ENCODE peak calls at places on chromosomes 2 and 18, in ten cellular contexts. P, W, J, G, Y, X, U, L, I and A are unnamed samples.

GRCh38 chr18:54647176-54647575 is 56.1 kb downstream of the DYNAP start:
- DNase-seq in P (peak; percentile 53), W (peak; percentile 41), J (no peak), G (no peak), Y (peak; percentile 4), X (no peak), U (no peak), L (peak; percentile 66), I (no peak), A (peak; percentile 17)

GRCh38 chr2:950627-950992 is at the start of gene SNTG2:
- DNase-seq in P (peak; percentile 79), W (no peak), J (peak; percentile 22), G (no peak), Y (no peak), X (peak; percentile 10), U (peak; percentile 45), L (no peak), I (no peak), A (peak; percentile 80)

GRCh38 chr2:74740395-74741075 is 86.5 kb downstream of the SEMA4F start:
- DNase-seq in P (no peak), W (peak; percentile 91), J (no peak), G (peak; percentile 70), Y (peak; percentile 96), X (peak; percentile 81), U (no peak), L (peak; percentile 98), I (peak; percentile 99), A (no peak)

GRCh38 chr2:239378918-239379640 is 21.7 kb downstream of the HDAC4 start:
- DNase-seq in P (no peak), W (no peak), J (no peak), G (no peak), Y (no peak), X (no peak), U (no peak), L (no peak), I (no peak), A (no peak)

GRCh38 chr2:9230881-9231280 is 24.3 kb downstream of the ASAP2 start:
- DNase-seq in P (no peak), W (no peak), J (no peak), G (no peak), Y (no peak), X (no peak), U (no peak), L (peak; percentile 39), I (no peak), A (no peak)

GRCh38 chr2:134107402-134107801 is 146.5 kb upstream of the MGAT5 start:
- DNase-seq in P (peak; percentile 71), W (no peak), J (no peak), G (no peak), Y (no peak), X (no peak), U (no peak), L (no peak), I (no peak), A (no peak)

GRCh38 chr2:230879271-230879882 is 14.6 kb downstream of the ITM2C start:
- DNase-seq in P (no peak), W (no peak), J (no peak), G (no peak), Y (no peak), X (no peak), U (no peak), L (no peak), I (no peak), A (no peak)

GRCh38 chr2:64943387-64944150 is 45.6 kb upstream of the SLC1A4 start:
- DNase-seq in P (no peak), W (peak; percentile 36), J (no peak), G (peak; percentile 31), Y (peak; percentile 19), X (peak; percentile 97), U (no peak), L (peak; percentile 98), I (peak; percentile 38), A (no peak)

GRCh38 chr18:79335833-79336360 is 59.8 kb upstream of the NFATC1 start:
- DNase-seq in P (no peak), W (no peak), J (no peak), G (no peak), Y (no peak), X (no peak), U (no peak), L (no peak), I (no peak), A (no peak)

GRCh38 chr2:232456296-232457120 is 555 bp downstream of the ALPI start:
- DNase-seq in P (no peak), W (no peak), J (no peak), G (no peak), Y (no peak), X (no peak), U (no peak), L (no peak), I (no peak), A (no peak)

GRCh38 chr2:207255565-207255964 is 89.8 kb upstream of the KLF7 start:
- DNase-seq in P (no peak), W (no peak), J (no peak), G (no peak), Y (no peak), X (no peak), U (no peak), L (no peak), I (no peak), A (no peak)

GRCh38 chr2:137047369-137047768 is 282.0 kb downstream of the THSD7B start:
- DNase-seq in P (no peak), W (no peak), J (no peak), G (no peak), Y (no peak), X (no peak), U (no peak), L (no peak), I (no peak), A (no peak)

GRCh38 chr2:137056704-137057103 is 291.4 kb downstream of the THSD7B start:
- DNase-seq in P (no peak), W (no peak), J (no peak), G (no peak), Y (no peak), X (no peak), U (no peak), L (peak; percentile 8), I (no peak), A (peak; percentile 2)

GRCh38 chr2:137049518-137049917 is 284.2 kb downstream of the THSD7B start:
- DNase-seq in P (no peak), W (no peak), J (no peak), G (no peak), Y (no peak), X (no peak), U (no peak), L (no peak), I (no peak), A (no peak)

GRCh38 chr2:137048455-137048854 is 283.1 kb downstream of the THSD7B start:
- DNase-seq in P (no peak), W (no peak), J (no peak), G (no peak), Y (no peak), X (no peak), U (no peak), L (no peak), I (no peak), A (no peak)

GRCh38 chr2:137050949-137051348 is 285.6 kb downstream of the THSD7B start:
- DNase-seq in P (peak; percentile 19), W (no peak), J (no peak), G (no peak), Y (no peak), X (no peak), U (no peak), L (peak; percentile 43), I (no peak), A (no peak)
- TF ChIP-seq CTCF in P (peak; percentile 55), W (no peak), J (no peak), G (no peak), Y (no peak), X (no peak), U (peak; percentile 54), L (peak; percentile 20), I (peak; percentile 51), A (peak; percentile 43)

DNA sequence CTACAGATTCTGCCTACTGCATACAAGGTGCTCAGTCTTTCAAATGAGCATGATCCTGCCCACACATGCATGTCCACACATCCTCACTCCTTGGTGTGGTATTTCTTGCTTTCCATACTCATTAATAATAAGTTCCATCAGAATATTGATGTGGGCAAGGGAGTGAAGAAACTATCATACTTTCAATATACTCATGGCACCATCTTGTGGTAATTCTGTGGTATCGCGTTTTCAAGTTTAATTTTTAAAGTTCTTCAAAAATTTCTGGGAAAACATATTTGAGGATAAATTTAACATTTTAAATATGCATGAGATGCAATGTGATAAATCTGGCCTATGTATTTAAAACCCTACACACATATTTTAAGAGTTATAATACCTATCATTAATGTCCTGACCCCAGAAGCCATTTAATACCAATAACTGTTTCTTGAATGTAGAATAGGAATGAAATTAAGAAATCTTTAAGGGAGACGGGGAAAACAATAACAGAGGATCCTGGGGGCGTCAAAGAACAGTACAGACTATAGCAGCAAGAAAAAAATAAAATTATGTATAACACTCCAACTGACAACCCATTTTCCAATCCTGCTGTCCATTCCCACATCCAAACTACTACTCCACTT is 110.1 kb downstream of the ZNF385B start:
- DNase-seq in P (peak; percentile 26), W (peak; percentile 60), J (no peak), G (no peak), Y (peak; percentile 47), X (no peak), U (no peak), L (peak; percentile 32), I (peak; percentile 37), A (no peak)
- TF ChIP-seq CTCF in P (peak; percentile 80), W (peak; percentile 54), J (peak; percentile 42), G (peak; percentile 41), Y (peak; percentile 81), X (peak; percentile 81), U (peak; percentile 86), L (peak; percentile 66), I (peak; percentile 90), A (peak; percentile 63)

DNA sequence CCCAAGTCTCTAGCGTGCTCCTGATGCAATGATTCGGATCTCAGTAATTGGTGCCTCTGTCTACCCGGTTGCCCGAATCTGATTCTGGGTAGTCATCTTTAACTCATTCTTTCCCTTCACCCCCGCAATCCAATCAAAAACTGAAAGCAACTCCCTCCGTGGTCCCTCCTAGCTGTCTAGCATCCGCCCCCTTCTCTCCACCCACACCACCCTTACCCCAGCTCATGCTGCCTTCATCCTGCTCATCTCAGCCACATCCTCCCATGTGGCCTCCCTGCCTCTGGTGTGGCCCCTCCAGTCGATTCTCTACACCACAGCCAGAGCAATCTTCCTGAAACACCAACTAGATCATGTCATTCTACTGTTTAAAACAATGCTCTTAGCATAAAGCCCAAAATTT is 62.3 kb downstream of the TTC32 start:
- DNase-seq in P (no peak), W (no peak), J (no peak), G (no peak), Y (no peak), X (no peak), U (no peak), L (no peak), I (no peak), A (no peak)
- TF ChIP-seq CTCF in P (no peak), W (no peak), J (no peak), G (no peak), Y (no peak), X (no peak), U (no peak), L (no peak), I (no peak), A (no peak)

DNA sequence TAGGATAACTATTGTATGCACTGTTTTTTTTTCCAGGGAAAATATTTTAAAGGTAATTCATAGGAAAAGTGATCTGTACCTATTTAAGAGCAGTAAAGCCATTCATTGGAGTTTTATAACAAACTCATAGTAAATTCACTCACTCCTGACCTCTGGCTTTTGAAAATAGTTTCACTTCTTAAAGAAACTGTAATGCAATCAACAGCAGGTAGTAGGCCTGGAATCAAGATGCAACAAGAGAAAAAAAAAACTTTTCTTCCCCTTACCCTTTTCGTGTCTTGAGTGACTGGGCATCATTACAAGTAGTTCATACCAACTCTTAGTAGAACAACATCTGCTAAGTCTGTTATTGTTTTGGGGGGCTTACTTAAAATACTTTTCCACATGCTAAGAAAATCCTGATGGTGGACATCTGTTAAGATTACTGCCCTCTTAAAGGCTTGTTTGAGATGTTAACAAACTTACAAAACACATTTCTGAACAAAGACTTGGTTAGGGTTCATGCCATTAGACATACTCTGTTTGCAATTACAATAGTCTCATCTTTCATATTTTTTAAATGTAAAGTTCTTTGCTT is 164.2 kb upstream of the FOSL2 start:
- DNase-seq in P (no peak), W (no peak), J (no peak), G (no peak), Y (peak; percentile 38), X (no peak), U (no peak), L (no peak), I (no peak), A (no peak)
- TF ChIP-seq CTCF in P (no peak), W (no peak), J (peak; percentile 29), G (no peak), Y (peak; percentile 22), X (peak; percentile 16), U (peak; percentile 20), L (peak; percentile 18), I (peak; percentile 43), A (no peak)